ENCODE peak calls at places on chromosomes 13 and 19, in seven cellular contexts. S, D, W, C, O, Q and G are unnamed samples.

GRCh38 chr13:51867062-51867461 is 5.3 kb downstream of the CCDC70 start:
- DNase-seq in C (no peak), D (no peak), Q (no peak), O (no peak), S (no peak), W (no peak), G (no peak)

GRCh38 chr13:77429320-77430142 is 102.6 kb upstream of the MYCBP2 start:
- DNase-seq in S (no peak), W (no peak), O (peak), C (no peak), D (no peak), Q (no peak), G (peak)

GRCh38 chr13:63516124-63516523 is 2100.5 kb upstream of the PCDH20 start:
- DNase-seq in S (no peak), D (no peak), C (no peak), W (no peak), Q (no peak), O (no peak), G (no peak)

GRCh38 chr19:3338541-3339181 is 27.7 kb upstream of the NFIC start:
- DNase-seq in S (no peak), C (no peak), W (peak), D (no peak), O (no peak), Q (no peak), G (no peak)

GRCh38 chr13:101626925-101627555 is 174.6 kb downstream of the ITGBL1 start:
- DNase-seq in D (no peak), O (peak), W (no peak), C (peak), Q (no peak), S (no peak), G (peak)

GRCh38 chr19:13095934-13096890 is 6.4 kb downstream of the LYL1 start:
- DNase-seq in W (peak), O (peak), Q (no peak), C (no peak), S (no peak), D (no peak), G (peak)

GRCh38 chr13:19674898-19675297 is 41.4 kb downstream of the MPHOSPH8 start:
- DNase-seq in D (no peak), W (no peak), Q (no peak), C (no peak), S (no peak), O (no peak), G (no peak)

GRCh38 chr19:31531326-31531725 is 182.1 kb upstream of the TSHZ3 start:
- DNase-seq in Q (no peak), C (no peak), S (no peak), W (no peak), D (no peak), O (no peak), G (no peak)

GRCh38 chr19:4504297-4504701 is 14.0 kb downstream of the PLIN4 start:
- DNase-seq in O (peak), S (no peak), W (no peak), D (no peak), Q (no peak), C (no peak), G (peak)

GRCh38 chr13:99281811-99282263 is 23.7 kb upstream of the GPR18 start:
- DNase-seq in W (peak), Q (no peak), S (no peak), D (no peak), O (no peak), C (no peak), G (peak)

GRCh38 chr13:98269386-98269785 is 92.3 kb upstream of the RNF113B start:
- DNase-seq in D (no peak), Q (no peak), O (no peak), W (no peak), C (no peak), S (no peak), G (no peak)

GRCh38 chr19:50975766-50976165 is 6.4 kb upstream of the KLK6 start:
- DNase-seq in Q (no peak), C (no peak), W (no peak), D (no peak), O (no peak), S (no peak), G (no peak)

GRCh38 chr13:28684257-28684656 is 25.3 kb downstream of the POMP start:
- DNase-seq in W (no peak), D (no peak), Q (no peak), C (no peak), O (no peak), S (no peak), G (no peak)

GRCh38 chr13:46388846-46389245 is 1.8 kb upstream of the RUBCNL start:
- DNase-seq in S (no peak), Q (no peak), C (no peak), D (no peak), O (no peak), W (no peak), G (peak)